ENCODE peak calls at places on chromosomes 4 and X, in four cellular contexts. A is HCT116, T is HepG2, N is GM12878. W is an unnamed sample.

GRCh38 chr4:110085131-110085530 is 113.3 kb downstream of the ELOVL6 start:
- DNase-seq in N (no peak), A (no peak), T (peak; percentile 7), W (no peak)

GRCh38 chr4:15873117-15873516 is 65.4 kb downstream of the FGFBP1 start:
- DNase-seq in N (no peak), T (no peak), A (no peak), W (no peak)

GRCh38 chr4:127559981-127560380 is 72.8 kb upstream of the INTU start:
- DNase-seq in T (no peak), N (no peak), A (no peak), W (no peak)

GRCh38 chr4:10200869-10201268 is 84.3 kb upstream of the WDR1 start:
- DNase-seq in A (no peak), T (no peak), N (no peak), W (no peak)

GRCh38 chrX:2500091-2500680 is 590 bp downstream of the DHRSX start:
- DNase-seq in A (no peak), N (no peak), T (peak; percentile 18), W (no peak)

GRCh38 chr4:128796934-128797333 is 12.6 kb upstream of the JADE1 start:
- DNase-seq in T (no peak), A (no peak), N (no peak), W (no peak)

GRCh38 chr4:107780665-107781064 is 44.1 kb upstream of the SGMS2 start:
- DNase-seq in A (peak; percentile 39), N (no peak), T (no peak), W (no peak)

GRCh38 chr4:166091914-166092510 is 219.0 kb downstream of the TLL1 start:
- DNase-seq in T (peak; percentile 28), N (no peak), A (peak; percentile 15), W (peak; percentile 1)

GRCh38 chrX:136662976-136663375 is 15.0 kb downstream of the CD40LG start:
- DNase-seq in A (no peak), N (no peak), T (no peak), W (no peak)

GRCh38 chrX:109735241-109735744 is 2.2 kb upstream of the ACSL4 start:
- DNase-seq in N (no peak), A (no peak), T (no peak), W (no peak)

GRCh38 chr4:77349796-77350195 is 192.8 kb downstream of the CCNG2 start:
- DNase-seq in A (no peak), N (no peak), T (no peak), W (no peak)

GRCh38 chr4:48343035-48343434 is 1.7 kb downstream of the SLAIN2 start:
- DNase-seq in T (no peak), A (no peak), N (no peak), W (no peak)

GRCh38 chrX:111052478-111052877 is 43.5 kb upstream of the PAK3 start:
- DNase-seq in A (no peak), N (no peak), T (no peak), W (no peak)

GRCh38 chrX:30798810-30799209 is 90.2 kb downstream of the TAB3 start:
- DNase-seq in N (no peak), A (no peak), T (no peak), W (no peak)

GRCh38 chr4:108415389-108415788 is 205.0 kb upstream of the RPL34 start:
- DNase-seq in T (no peak), A (no peak), N (no peak), W (no peak)

GRCh38 chrX:38798956-38799355 is 2.3 kb upstream of the MID1IP1 start:
- DNase-seq in N (no peak), A (no peak), T (no peak), W (no peak)

GRCh38 chrX:42803320-42803719 is 25.4 kb upstream of the PPP1R2C start:
- DNase-seq in A (no peak), N (no peak), T (no peak), W (no peak)

GRCh38 chrX:20265221-20265725 is 1.4 kb downstream of the RPS6KA3 start:
- DNase-seq in A (peak; percentile 41), T (peak; percentile 31), N (no peak), W (no peak)

GRCh38 chr4:7984286-7984925 is 44.7 kb upstream of the AFAP1 start:
- DNase-seq in T (no peak), N (no peak), A (no peak), W (no peak)

GRCh38 chr4:183926950-183927349 is 21.8 kb downstream of the STOX2 start:
- DNase-seq in A (no peak), T (no peak), N (no peak), W (no peak)

GRCh38 chr4:142278663-142279062 is 567.4 kb downstream of the INPP4B start:
- DNase-seq in A (no peak), N (no peak), T (no peak), W (no peak)

GRCh38 chrX:55056820-55057690 is 17.8 kb upstream of the PAGE2B start:
- DNase-seq in N (no peak), A (no peak), T (no peak), W (no peak)

GRCh38 chr4:80014531-80014930 is 58.5 kb downstream of the ANTXR2 start:
- DNase-seq in N (no peak), T (no peak), A (no peak), W (no peak)

GRCh38 chr4:163332526-163333405 is at the start of gene NPY1R:
- DNase-seq in N (peak; percentile 1), A (peak; percentile 34), T (peak; percentile 24), W (peak; percentile 83)

GRCh38 chr4:82680834-82681233 is 117.8 kb downstream of the SCD5 start:
- DNase-seq in N (no peak), A (no peak), T (no peak), W (no peak)

GRCh38 chr4:72945719-72946336 is 123.7 kb downstream of the COX18 start:
- DNase-seq in T (no peak), A (no peak), N (no peak), W (no peak)

GRCh38 chrX:1481636-1482529 is 29.2 kb upstream of the ASMTL start:
- DNase-seq in A (peak; percentile 73), N (peak; percentile 90), T (peak; percentile 95), W (peak; percentile 39)

GRCh38 chr4:6586715-6587325 is 11.8 kb downstream of the MAN2B2 start:
- DNase-seq in A (no peak), N (no peak), T (peak; percentile 24), W (no peak)

GRCh38 chr4:164613761-164614277 is 140.1 kb upstream of the SMIM31 start:
- DNase-seq in A (no peak), N (no peak), T (no peak), W (no peak)

GRCh38 chr4:76874176-76874575 is 23.8 kb downstream of the SOWAHB start:
- DNase-seq in N (no peak), A (no peak), T (no peak), W (no peak)

GRCh38 chr4:105088110-105088879 is 58.4 kb upstream of the TET2 start:
- DNase-seq in A (no peak), N (no peak), T (no peak), W (peak; percentile 90)

GRCh38 chrX:124362072-124362471 is 15.7 kb downstream of the SH2D1A start:
- DNase-seq in N (no peak), T (no peak), A (no peak), W (no peak)

GRCh38 chr4:41448935-41449334 is 89.0 kb upstream of the LIMCH1 start:
- DNase-seq in T (peak; percentile 3), A (no peak), N (no peak), W (no peak)

GRCh38 chr4:76689079-76689817 is 208.7 kb downstream of the SOWAHB start:
- DNase-seq in N (no peak), T (no peak), A (peak; percentile 18), W (peak; percentile 52)

GRCh38 chr4:149727663-149728062 is 88.0 kb downstream of the IQCM start:
- DNase-seq in N (no peak), T (no peak), A (no peak), W (no peak)

GRCh38 chr4:187075514-187075913 is 351.9 kb upstream of the FAT1 start:
- DNase-seq in A (no peak), T (no peak), N (no peak), W (no peak)

GRCh38 chrX:13778916-13779315 is 38.0 kb downstream of the GPM6B start:
- DNase-seq in T (no peak), N (no peak), A (no peak), W (no peak)
- TF ChIP-seq JUND in T (no peak), N (no peak), A (no peak), W (no peak)

DNA sequence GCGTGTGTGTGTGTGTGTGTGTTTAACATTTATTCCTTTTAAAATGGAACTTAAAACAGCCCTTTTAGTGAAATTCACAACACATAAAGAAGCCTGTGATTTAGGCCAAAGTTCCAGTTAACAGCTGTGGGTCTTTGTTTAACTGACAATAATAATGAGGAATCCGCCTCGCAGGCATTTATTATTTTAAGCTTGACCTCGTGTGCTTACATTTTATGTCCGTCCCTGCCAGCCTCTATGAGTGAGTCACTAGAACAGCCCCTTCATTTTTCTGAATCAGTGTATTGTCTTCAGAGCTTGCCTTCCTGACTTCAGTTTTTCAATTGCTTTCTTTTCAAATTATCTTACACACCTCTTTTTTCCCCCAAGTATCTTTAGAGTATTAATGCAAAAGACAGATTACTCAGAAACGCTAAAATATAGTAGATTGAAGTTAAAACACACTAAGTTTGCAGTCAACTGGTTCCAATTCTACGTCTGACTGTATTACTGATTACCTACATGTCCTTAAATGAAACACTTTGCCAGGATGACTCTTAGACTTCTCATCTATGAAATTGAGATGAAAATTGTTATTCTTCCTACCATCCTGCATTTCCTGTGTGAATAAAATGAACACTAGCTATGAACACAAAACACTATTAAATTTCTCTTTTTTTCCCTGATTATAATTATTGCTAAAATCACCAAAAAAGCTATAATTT is 319.6 kb upstream of the HS3ST1 start:
- DNase-seq in A (peak; percentile 83), N (no peak), T (no peak), W (no peak)
- TF ChIP-seq JUND in A (peak; percentile 68), N (no peak), T (no peak), W (no peak)

DNA sequence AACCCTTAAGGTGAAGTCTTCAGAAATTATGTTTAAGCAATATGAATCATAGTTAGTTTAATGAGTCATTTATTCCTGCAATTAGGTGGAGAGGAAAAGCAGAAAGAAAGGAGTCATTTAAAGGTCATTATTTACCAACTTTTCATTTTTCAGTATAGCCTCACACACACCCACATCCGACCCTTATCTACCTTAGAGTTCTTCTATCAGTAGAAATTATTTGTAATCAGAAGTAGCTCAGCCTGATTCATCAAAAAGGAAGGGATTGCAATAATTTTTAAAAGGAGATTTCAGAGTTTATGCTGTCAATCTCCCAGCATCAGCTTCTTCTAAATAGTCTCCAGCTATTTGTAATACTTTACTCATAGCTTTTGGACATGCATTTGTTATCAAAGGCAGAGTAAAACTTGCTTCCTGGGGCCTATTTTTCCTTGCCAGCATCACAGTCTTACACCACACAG is 6.0 kb downstream of the ANXA10 start:
- DNase-seq in N (no peak), T (no peak), A (peak; percentile 92), W (no peak)
- TF ChIP-seq JUND in N (no peak), T (no peak), A (peak; percentile 97), W (no peak)

DNA sequence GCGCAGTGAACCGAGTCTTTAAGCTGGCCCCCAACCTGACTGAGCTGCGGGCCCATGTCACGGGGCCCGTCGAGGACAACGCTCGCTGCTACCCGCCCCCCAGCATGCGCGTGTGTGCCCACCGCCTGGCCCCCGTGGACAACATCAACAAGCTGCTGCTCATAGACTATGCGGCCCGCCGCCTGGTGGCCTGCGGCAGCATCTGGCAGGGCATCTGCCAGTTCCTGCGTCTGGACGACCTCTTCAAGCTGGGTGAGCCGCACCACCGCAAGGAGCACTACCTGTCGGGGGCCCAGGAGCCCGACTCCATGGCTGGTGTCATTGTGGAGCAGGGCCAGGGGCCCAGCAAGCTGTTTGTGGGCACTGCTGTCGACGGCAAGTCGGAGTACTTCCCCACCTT is 2.2 kb downstream of the PLXNA3 start:
- DNase-seq in N (no peak), A (no peak), T (no peak), W (no peak)
- TF ChIP-seq JUND in N (no peak), A (no peak), T (no peak), W (no peak)